ENCODE peak calls at places on chromosomes 2 and 18, in ten cellular contexts. D is G401; C is caudate nucleus; B is CD4-positive, alpha-beta memory T cell; I is GM12878; O is DMS79; L is dermis microvascular lymphatic vessel endothelial cell; U is GM12865; N is heart right ventricle; H is NCI-H345. Z is an unnamed sample.

GRCh38 chr2:28547223-28547860 is 51.5 kb downstream of the PLB1 start:
- DNase-seq in D (no peak), U (no peak), B (no peak), O (no peak), I (no peak), L (no peak), N (no peak), C (no peak), H (no peak), Z (no peak)

GRCh38 chr18:7230646-7231349 is at the start of gene LRRC30:
- DNase-seq in I (no peak), O (no peak), L (no peak), C (no peak), D (no peak), U (no peak), H (no peak), B (no peak), N (no peak), Z (no peak)

GRCh38 chr18:79484661-79485621 is 89.2 kb downstream of the NFATC1 start:
- DNase-seq in D (no peak), L (peak), N (no peak), O (peak), C (no peak), U (no peak), I (no peak), B (no peak), H (peak), Z (no peak)

GRCh38 chr2:119425620-119426395 is 5.8 kb upstream of the TMEM37 start:
- DNase-seq in B (no peak), D (no peak), H (no peak), L (no peak), O (no peak), U (no peak), N (no peak), C (no peak), I (no peak), Z (no peak)

GRCh38 chr2:88818381-88818780 is 126.9 kb downstream of the RPIA start:
- DNase-seq in N (no peak), D (no peak), C (no peak), O (no peak), I (no peak), U (no peak), H (no peak), B (no peak), L (peak), Z (no peak)

GRCh38 chr18:7467708-7468466 is 99.2 kb upstream of the PTPRM start:
- DNase-seq in C (no peak), U (no peak), I (no peak), L (no peak), H (no peak), O (no peak), D (no peak), N (no peak), B (no peak), Z (no peak)

GRCh38 chr2:151200844-151201243 is 60.8 kb downstream of the RBM43 start:
- DNase-seq in H (no peak), D (no peak), N (no peak), C (no peak), U (no peak), B (no peak), O (no peak), L (no peak), I (no peak), Z (no peak)

GRCh38 chr2:8408560-8409460 is 273.0 kb upstream of the ID2 start:
- DNase-seq in C (no peak), H (no peak), I (peak), L (no peak), O (no peak), D (no peak), N (no peak), U (peak), B (peak), Z (peak)

GRCh38 chr18:23191952-23192662 is 56.8 kb downstream of the CABLES1 start:
- DNase-seq in I (no peak), U (peak), B (no peak), L (no peak), C (no peak), N (peak), D (peak), H (no peak), O (peak), Z (no peak)

GRCh38 chr2:98561902-98562695 is 46.2 kb downstream of the COA5 start:
- DNase-seq in B (no peak), U (no peak), I (no peak), H (no peak), D (no peak), C (no peak), L (no peak), N (peak), O (no peak), Z (no peak)

GRCh38 chr2:139142252-139142651 is 362.1 kb upstream of the NXPH2 start:
- DNase-seq in N (no peak), H (no peak), L (peak), B (no peak), C (no peak), O (no peak), D (no peak), I (no peak), U (peak), Z (no peak)

GRCh38 chr2:85907671-85908157 is 18.9 kb upstream of the ST3GAL5 start:
- DNase-seq in O (no peak), I (no peak), C (no peak), U (no peak), L (no peak), N (no peak), D (no peak), H (no peak), B (no peak), Z (no peak)

GRCh38 chr2:207813221-207813916 is 43.7 kb upstream of the FZD5 start:
- DNase-seq in I (no peak), O (no peak), B (no peak), H (no peak), U (no peak), D (no peak), L (no peak), C (peak), N (no peak), Z (no peak)

GRCh38 chr2:34652636-34653035 is 1053.5 kb upstream of the FAM98A start:
- DNase-seq in N (no peak), B (no peak), O (no peak), I (no peak), H (no peak), L (no peak), C (no peak), D (no peak), U (peak), Z (no peak)

GRCh38 chr2:33214436-33214835 is 262.0 kb upstream of the RASGRP3 start:
- DNase-seq in C (no peak), L (no peak), B (no peak), H (no peak), D (no peak), N (no peak), U (peak), I (no peak), O (no peak), Z (no peak)